ENCODE peak calls at places on chromosomes 5 and 9, in nine cellular contexts. T, K, C, Y, I, Q, L, A and G are unnamed samples.

GRCh38 chr5:122421379-122422081 is 109.5 kb downstream of the SNCAIP start:
- DNase-seq in K (peak), Q (no peak), T (no peak), A (no peak), I (no peak), Y (no peak), L (no peak), C (no peak), G (no peak)

GRCh38 chr9:100352201-100352726 is 478 bp downstream of the TEX10 start:
- DNase-seq in I (peak), L (peak), A (no peak), Q (peak), T (peak), K (peak), Y (peak), C (peak), G (no peak)

GRCh38 chr9:8486095-8486494 is 686.5 kb upstream of the DMAC1 start:
- DNase-seq in L (no peak), I (peak), Y (peak), C (no peak), Q (no peak), K (no peak), T (peak), A (no peak), G (no peak)

GRCh38 chr9:128136816-128137793 is 9.6 kb upstream of the PTGES2 start:
- DNase-seq in K (no peak), Y (no peak), A (no peak), C (no peak), Q (peak), I (no peak), T (peak), L (no peak), G (no peak)

GRCh38 chr5:16057277-16057676 is 122.3 kb downstream of the MARCHF11 start:
- DNase-seq in K (no peak), A (no peak), Y (no peak), L (no peak), I (no peak), T (peak), C (no peak), Q (no peak), G (no peak)

GRCh38 chr9:35481347-35481975 is 8.4 kb upstream of the RUSC2 start:
- DNase-seq in Y (peak), Q (no peak), K (peak), I (peak), L (peak), C (peak), A (no peak), T (peak), G (peak)

GRCh38 chr5:172740483-172741205 is 30.4 kb downstream of the DUSP1 start:
- DNase-seq in K (no peak), C (peak), L (peak), Y (no peak), I (peak), Q (peak), T (peak), A (no peak), G (peak)

GRCh38 chr9:107485451-107486043 is 4.0 kb downstream of the KLF4 start:
- DNase-seq in Q (no peak), I (no peak), Y (no peak), A (no peak), T (no peak), K (no peak), C (no peak), L (no peak), G (no peak)

GRCh38 chr9:81028504-81028903 is 660.8 kb downstream of the TLE1 start:
- DNase-seq in T (peak), A (no peak), I (no peak), K (no peak), L (no peak), Q (no peak), C (no peak), Y (no peak), G (no peak)

GRCh38 chr5:102811962-102812361 is 56.9 kb downstream of the PAM start:
- DNase-seq in Q (no peak), A (no peak), K (no peak), C (no peak), T (peak), I (no peak), Y (no peak), L (no peak), G (no peak)

GRCh38 chr9:97665742-97666141 is 31.4 kb downstream of the XPA start:
- DNase-seq in I (no peak), C (no peak), Q (no peak), T (no peak), L (no peak), A (no peak), Y (no peak), K (no peak), G (no peak)

GRCh38 chr5:55324815-55325418 is 17.1 kb downstream of the MTREX start:
- DNase-seq in K (no peak), C (no peak), L (no peak), Q (no peak), T (peak), Y (no peak), I (no peak), A (no peak), G (no peak)

GRCh38 chr9:107268560-107268959 is 14.5 kb upstream of the RAD23B start:
- DNase-seq in C (no peak), A (no peak), T (no peak), L (no peak), K (no peak), I (no peak), Y (no peak), Q (no peak), G (no peak)

GRCh38 chr5:125679522-125679921 is 743.7 kb upstream of the GRAMD2B start:
- DNase-seq in Q (no peak), K (no peak), L (no peak), T (no peak), C (no peak), Y (no peak), I (no peak), A (no peak), G (no peak)

GRCh38 chr9:32991895-32992595 is 9.4 kb downstream of the APTX start:
- DNase-seq in Y (no peak), C (no peak), I (peak), K (no peak), L (no peak), Q (no peak), A (no peak), T (peak), G (no peak)

GRCh38 chr5:95060100-95060499 is 224.8 kb downstream of the MCTP1 start:
- DNase-seq in K (no peak), T (no peak), Q (no peak), A (no peak), L (no peak), C (no peak), I (no peak), Y (no peak), G (no peak)

GRCh38 chr9:2780326-2780725 is 63.0 kb downstream of the KCNV2 start:
- DNase-seq in Q (no peak), L (no peak), A (no peak), T (no peak), K (no peak), Y (no peak), I (no peak), C (no peak), G (no peak)

GRCh38 chr9:135612437-135612836 is 26.9 kb downstream of the GLT6D1 start:
- DNase-seq in Q (no peak), Y (no peak), T (no peak), A (no peak), L (peak), I (no peak), C (no peak), K (no peak), G (no peak)

GRCh38 chr9:94801242-94801641 is 74.7 kb downstream of the AOPEP start:
- DNase-seq in Q (no peak), Y (no peak), C (no peak), T (no peak), A (no peak), K (no peak), L (no peak), I (no peak), G (no peak)

GRCh38 chr5:157547909-157548512 is 27.6 kb downstream of the ADAM19 start:
- DNase-seq in L (no peak), Y (no peak), C (no peak), T (no peak), A (no peak), K (no peak), Q (no peak), I (no peak), G (no peak)

GRCh38 chr5:37902323-37902722 is 62.5 kb upstream of the GDNF start:
- DNase-seq in L (no peak), Q (no peak), K (no peak), Y (no peak), A (no peak), C (no peak), T (no peak), I (no peak), G (no peak)

GRCh38 chr5:134435525-134435924 is 23.8 kb upstream of the CDKN2AIPNL start:
- DNase-seq in L (no peak), T (peak), C (no peak), I (no peak), Q (no peak), K (no peak), A (no peak), Y (no peak), G (no peak)

GRCh38 chr5:32244017-32244416 is 68.7 kb downstream of the MTMR12 start:
- DNase-seq in K (no peak), Q (no peak), L (no peak), Y (no peak), I (no peak), C (no peak), A (no peak), T (no peak), G (no peak)
- TF ChIP-seq CTCF in K (no peak), Q (no peak), L (no peak), Y (no peak), I (no peak), C (no peak), A (no peak), T (no peak), G (no peak)

DNA sequence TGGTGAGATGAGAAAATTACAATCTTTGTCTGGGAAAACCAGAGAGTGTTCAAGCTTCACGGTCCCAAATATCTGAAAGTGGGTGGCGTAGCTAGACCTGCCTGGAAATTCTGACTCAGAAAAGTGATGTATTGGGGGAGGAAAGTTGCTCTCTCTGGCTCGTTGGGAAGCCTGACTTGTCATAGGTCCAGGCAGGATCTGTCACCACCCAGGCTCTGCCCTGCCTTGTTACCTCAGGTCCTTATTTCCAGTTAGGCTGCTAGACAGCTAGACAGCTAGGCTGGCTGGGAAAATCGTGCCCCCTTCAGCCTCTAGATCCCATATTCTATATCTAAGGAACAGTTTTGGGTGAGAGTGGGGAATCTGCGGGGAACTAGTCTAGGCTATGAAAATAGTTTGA is 41.0 kb upstream of the HCN1 start:
- DNase-seq in L (no peak), Q (no peak), T (no peak), C (no peak), K (no peak), I (no peak), Y (no peak), A (no peak), G (no peak)
- TF ChIP-seq CTCF in L (no peak), Q (no peak), T (no peak), C (no peak), K (no peak), I (no peak), Y (no peak), A (no peak), G (no peak)

GRCh38 chr9:110638381-110638954 is 30.1 kb upstream of the MUSK start:
- DNase-seq in I (no peak), K (peak), L (no peak), T (peak), A (no peak), Q (no peak), C (no peak), Y (no peak), G (no peak)
- TF ChIP-seq CTCF in I (no peak), K (peak), L (peak), T (peak), A (no peak), Q (peak), C (no peak), Y (no peak), G (peak)

GRCh38 chr9:77000330-77000729 is 19.1 kb upstream of the FOXB2 start:
- DNase-seq in L (no peak), I (no peak), Y (no peak), Q (no peak), K (no peak), C (no peak), A (no peak), T (no peak), G (no peak)
- TF ChIP-seq CTCF in L (no peak), I (no peak), Y (no peak), Q (no peak), K (no peak), C (no peak), A (no peak), T (no peak), G (no peak)